ENCODE peak calls at places on chromosomes 7 and 10, in ten cellular contexts. G, P, R, H, A, M, C, Y, F and W are unnamed samples.

GRCh38 chr7:45992831-45993230 is 71.8 kb upstream of the IGFBP3 start:
- DNase-seq in G (no peak), P (no peak), R (no peak), H (no peak), A (no peak), M (no peak), C (no peak), Y (no peak), F (no peak), W (no peak)

GRCh38 chr7:47905071-47905920 is 43.0 kb downstream of the PKD1L1 start:
- DNase-seq in G (no peak), P (no peak), R (no peak), H (no peak), A (no peak), M (no peak), C (no peak), Y (no peak), F (peak), W (no peak)

GRCh38 chr7:117312593-117312992 is 10.3 kb downstream of the WNT2 start:
- DNase-seq in G (no peak), P (no peak), R (no peak), H (no peak), A (no peak), M (no peak), C (no peak), Y (peak), F (no peak), W (no peak)

GRCh38 chr10:28806951-28807759 is 129.8 kb downstream of the BAMBI start:
- DNase-seq in G (no peak), P (no peak), R (no peak), H (no peak), A (no peak), M (no peak), C (peak), Y (no peak), F (no peak), W (peak)

GRCh38 chr7:66741706-66742053 is 1.1 kb downstream of the RABGEF1 start:
- DNase-seq in G (peak), P (no peak), R (no peak), H (no peak), A (no peak), M (no peak), C (no peak), Y (peak), F (no peak), W (peak)

GRCh38 chr10:33542747-33543505 is 208.5 kb upstream of the NRP1 start:
- DNase-seq in G (no peak), P (no peak), R (no peak), H (no peak), A (no peak), M (no peak), C (no peak), Y (peak), F (no peak), W (no peak)

GRCh38 chr7:135193615-135194081 is 17.7 kb downstream of the WDR91 start:
- DNase-seq in G (no peak), P (no peak), R (no peak), H (no peak), A (no peak), M (no peak), C (no peak), Y (peak), F (no peak), W (no peak)

GRCh38 chr10:93456480-93456879 is 25.7 kb downstream of the MYOF start:
- DNase-seq in G (peak), P (no peak), R (no peak), H (no peak), A (no peak), M (peak), C (no peak), Y (peak), F (no peak), W (no peak)

GRCh38 chr10:76245951-76246495 is 814.6 kb downstream of the LRMDA start:
- DNase-seq in G (no peak), P (no peak), R (no peak), H (no peak), A (no peak), M (no peak), C (no peak), Y (no peak), F (no peak), W (no peak)

GRCh38 chr7:75776295-75776971 is 4.4 kb upstream of the CCL26 start:
- DNase-seq in G (no peak), P (no peak), R (no peak), H (no peak), A (no peak), M (no peak), C (no peak), Y (peak), F (no peak), W (no peak)

GRCh38 chr7:20075992-20076813 is 141.0 kb downstream of the MACC1 start:
- DNase-seq in G (no peak), P (no peak), R (no peak), H (no peak), A (no peak), M (no peak), C (no peak), Y (no peak), F (no peak), W (no peak)

GRCh38 chr7:139731802-139732470 is 45.9 kb downstream of the HIPK2 start:
- DNase-seq in G (peak), P (peak), R (peak), H (peak), A (peak), M (peak), C (peak), Y (peak), F (peak), W (peak)

GRCh38 chr7:91267558-91267955 is 3.3 kb downstream of the FZD1 start:
- DNase-seq in G (no peak), P (peak), R (no peak), H (no peak), A (no peak), M (no peak), C (no peak), Y (peak), F (no peak), W (no peak)

GRCh38 chr10:16280595-16280994 is 156.2 kb upstream of the PTER start:
- DNase-seq in G (no peak), P (no peak), R (no peak), H (no peak), A (no peak), M (no peak), C (no peak), Y (no peak), F (no peak), W (no peak)

GRCh38 chr10:122213766-122214165 is 57.3 kb upstream of the BTBD16 start:
- DNase-seq in G (no peak), P (no peak), R (no peak), H (no peak), A (no peak), M (peak), C (no peak), Y (no peak), F (no peak), W (no peak)

GRCh38 chr7:6268909-6269306 is 3.5 kb downstream of the CYTH3 start:
- DNase-seq in G (no peak), P (no peak), R (peak), H (no peak), A (no peak), M (no peak), C (no peak), Y (no peak), F (peak), W (no peak)

GRCh38 chr10:118850418-118851061 is 95.8 kb upstream of the CACUL1 start:
- DNase-seq in G (no peak), P (peak), R (peak), H (peak), A (no peak), M (no peak), C (peak), Y (peak), F (peak), W (peak)

GRCh38 chr7:86667732-86668131 is 24.0 kb downstream of the GRM3 start:
- DNase-seq in G (no peak), P (no peak), R (no peak), H (no peak), A (no peak), M (no peak), C (no peak), Y (no peak), F (no peak), W (no peak)

GRCh38 chr10:110395350-110396283 is 90.9 kb upstream of the SMNDC1 start:
- DNase-seq in G (no peak), P (no peak), R (peak), H (peak), A (peak), M (no peak), C (peak), Y (peak), F (no peak), W (peak)

GRCh38 chr10:28678687-28679457 is 1.6 kb downstream of the BAMBI start:
- DNase-seq in G (no peak), P (no peak), R (no peak), H (peak), A (no peak), M (no peak), C (no peak), Y (peak), F (peak), W (peak)

GRCh38 chr7:32611201-32611691 is 116.0 kb downstream of the AVL9 start:
- DNase-seq in G (no peak), P (no peak), R (no peak), H (no peak), A (no peak), M (no peak), C (no peak), Y (no peak), F (no peak), W (no peak)

GRCh38 chr7:68238204-68238805 is 1241.7 kb downstream of the TYW1 start:
- DNase-seq in G (no peak), P (no peak), R (no peak), H (no peak), A (no peak), M (no peak), C (no peak), Y (no peak), F (no peak), W (no peak)

GRCh38 chr10:74418285-74418872 is 267.4 kb downstream of the ADK start:
- DNase-seq in G (no peak), P (no peak), R (no peak), H (no peak), A (no peak), M (no peak), C (no peak), Y (no peak), F (no peak), W (peak)

GRCh38 chr10:49056356-49056755 is 59.0 kb downstream of the VSTM4 start:
- DNase-seq in G (no peak), P (no peak), R (no peak), H (no peak), A (no peak), M (no peak), C (no peak), Y (peak), F (peak), W (peak)

GRCh38 chr10:98357208-98357836 is 57.7 kb downstream of the PYROXD2 start:
- DNase-seq in G (no peak), P (no peak), R (no peak), H (no peak), A (no peak), M (no peak), C (no peak), Y (peak), F (no peak), W (no peak)

GRCh38 chr10:97593423-97593822 is 3.9 kb downstream of the C10orf62 start:
- DNase-seq in G (no peak), P (peak), R (no peak), H (no peak), A (no peak), M (no peak), C (no peak), Y (peak), F (no peak), W (peak)

GRCh38 chr10:119633538-119634218 is 17.5 kb upstream of the BAG3 start:
- DNase-seq in G (no peak), P (no peak), R (no peak), H (no peak), A (no peak), M (no peak), C (no peak), Y (no peak), F (no peak), W (no peak)

GRCh38 chr7:68929712-68930395 is 668.4 kb upstream of the AUTS2 start:
- DNase-seq in G (no peak), P (peak), R (no peak), H (no peak), A (peak), M (no peak), C (no peak), Y (peak), F (no peak), W (no peak)

GRCh38 chr7:138546064-138546619 is 86.1 kb downstream of the TRIM24 start:
- DNase-seq in G (no peak), P (no peak), R (no peak), H (no peak), A (no peak), M (no peak), C (no peak), Y (peak), F (no peak), W (peak)

GRCh38 chr7:46486264-46487206 is 565.5 kb upstream of the IGFBP3 start:
- DNase-seq in G (peak), P (peak), R (peak), H (peak), A (peak), M (peak), C (peak), Y (peak), F (peak), W (no peak)

GRCh38 chr10:76523798-76524231 is 1092.4 kb downstream of the LRMDA start:
- DNase-seq in G (peak), P (no peak), R (no peak), H (no peak), A (no peak), M (no peak), C (peak), Y (no peak), F (no peak), W (no peak)

GRCh38 chr10:112895292-112895691 is 54.8 kb upstream of the TCF7L2 start:
- DNase-seq in G (no peak), P (no peak), R (no peak), H (no peak), A (no peak), M (no peak), C (no peak), Y (no peak), F (no peak), W (no peak)

GRCh38 chr7:121610243-121610642 is 214.1 kb upstream of the FAM3C start:
- DNase-seq in G (no peak), P (no peak), R (no peak), H (no peak), A (no peak), M (no peak), C (no peak), Y (no peak), F (no peak), W (no peak)

GRCh38 chr7:152956006-152956405 is 196.5 kb downstream of the ACTR3B start:
- DNase-seq in G (no peak), P (no peak), R (no peak), H (no peak), A (no peak), M (no peak), C (no peak), Y (no peak), F (no peak), W (no peak)

DNA sequence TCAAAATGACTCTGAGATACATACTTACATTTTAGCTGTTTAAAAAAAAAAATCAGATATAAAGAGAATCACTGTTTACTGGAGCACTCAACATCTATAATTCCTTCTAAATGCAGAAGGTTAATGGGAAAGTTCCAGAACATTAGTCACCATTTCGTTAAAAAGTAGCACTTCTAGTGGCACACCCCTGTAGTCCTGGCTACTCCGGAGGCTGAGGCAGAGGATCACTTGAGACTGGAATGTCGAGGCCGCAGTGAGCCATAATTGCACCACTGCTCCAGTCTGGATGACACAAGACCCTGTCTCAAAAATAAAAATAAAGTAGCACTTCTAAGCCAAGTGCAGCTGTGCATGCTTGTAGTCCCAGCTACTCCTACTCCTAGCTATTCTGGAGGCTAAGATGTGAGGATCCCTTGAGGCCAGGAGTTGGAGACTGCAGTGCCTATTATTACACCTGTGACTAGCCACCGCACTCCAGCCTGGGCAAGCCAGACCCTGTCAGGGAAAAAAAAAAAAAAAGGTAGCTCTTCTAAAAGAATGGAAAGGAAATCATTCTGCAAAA is 2.2 kb downstream of the FGFBP3 start:
- DNase-seq in G (no peak), P (no peak), R (no peak), H (no peak), A (no peak), M (no peak), C (no peak), Y (no peak), F (peak), W (no peak)
- TF ChIP-seq POLR2A in G (no peak), P (no peak), R (no peak), H (no peak), A (no peak), M (no peak), C (no peak), Y (no peak), F (no peak), W (no peak)

GRCh38 chr10:45198596-45199379 is 116.6 kb downstream of the OR13A1 start:
- DNase-seq in G (no peak), P (no peak), R (no peak), H (no peak), A (no peak), M (no peak), C (no peak), Y (no peak), F (no peak), W (no peak)

GRCh38 chr10:45199380-45199740 is 116.0 kb downstream of the OR13A1 start:
- DNase-seq in G (no peak), P (no peak), R (no peak), H (no peak), A (no peak), M (no peak), C (no peak), Y (no peak), F (no peak), W (no peak)

GRCh38 chr10:45202242-45202641 is 113.2 kb downstream of the OR13A1 start:
- DNase-seq in G (no peak), P (no peak), R (no peak), H (no peak), A (no peak), M (no peak), C (no peak), Y (no peak), F (no peak), W (no peak)

GRCh38 chr10:45197816-45198595 is 117.4 kb downstream of the OR13A1 start:
- DNase-seq in G (no peak), P (no peak), R (no peak), H (no peak), A (no peak), M (no peak), C (no peak), Y (no peak), F (no peak), W (no peak)

GRCh38 chr10:45201271-45201670 is 114.1 kb downstream of the OR13A1 start:
- DNase-seq in G (no peak), P (no peak), R (no peak), H (no peak), A (no peak), M (no peak), C (no peak), Y (no peak), F (no peak), W (no peak)
- TF ChIP-seq POLR2A in G (no peak), P (no peak), R (no peak), H (no peak), A (no peak), M (no peak), C (no peak), Y (no peak), F (no peak), W (no peak)

GRCh38 chr10:50990568-50991495 is 83.5 kb upstream of the PRKG1 start:
- DNase-seq in G (peak), P (no peak), R (peak), H (no peak), A (peak), M (peak), C (peak), Y (peak), F (peak), W (peak)
- TF ChIP-seq POLR2A in G (no peak), P (no peak), R (no peak), H (no peak), A (no peak), M (no peak), C (no peak), Y (no peak), F (no peak), W (no peak)

GRCh38 chr10:64699244-64699643 is 1178.0 kb downstream of the REEP3 start:
- DNase-seq in G (no peak), P (no peak), R (no peak), H (no peak), A (no peak), M (no peak), C (no peak), Y (no peak), F (no peak), W (no peak)
- TF ChIP-seq POLR2A in G (no peak), P (no peak), R (no peak), H (no peak), A (no peak), M (no peak), C (no peak), Y (no peak), F (no peak), W (no peak)